ENCODE peak calls at places on chromosomes 11 and 22, in seven cellular contexts. One of them, this sample, is unnamed.
A peak's percentile ranks its signal among the peaks of the same experiment; 100 is the strongest.

GRCh38 chr22:27512283-27512761 is 289.2 kb downstream of the MN1 start:
- DNase-seq in SHP77: no peak
- DNase-seq in foreskin fibroblast: peak; percentile 91
- DNase-seq in cardiac fibroblast: peak; percentile 98
- DNase-seq in activated T-cell treated with anti-CD3 and anti-CD28 coated beads, Interleukin-2, amount 50 U/mL, for 72 hours: no peak
- DNase-seq in AG09309: peak; percentile 44
- DNase-seq in pancreas: peak; percentile 54
- DNase-seq in this sample: peak; percentile 90

GRCh38 chr22:47965896-47966295 is 1203.4 kb downstream of the TBC1D22A start:
- DNase-seq in AG09309: no peak
- DNase-seq in activated T-cell treated with anti-CD3 and anti-CD28 coated beads, Interleukin-2, amount 50 U/mL, for 72 hours: no peak
- DNase-seq in foreskin fibroblast: no peak
- DNase-seq in SHP77: no peak
- DNase-seq in pancreas: no peak
- DNase-seq in cardiac fibroblast: no peak
- DNase-seq in this sample: no peak

GRCh38 chr11:83583953-83584352 is 297.8 kb upstream of the CCDC90B start:
- DNase-seq in activated T-cell treated with anti-CD3 and anti-CD28 coated beads, Interleukin-2, amount 50 U/mL, for 72 hours: no peak
- DNase-seq in foreskin fibroblast: peak; percentile 73
- DNase-seq in pancreas: no peak
- DNase-seq in cardiac fibroblast: peak; percentile 76
- DNase-seq in SHP77: no peak
- DNase-seq in AG09309: peak; percentile 42
- DNase-seq in this sample: peak; percentile 27

GRCh38 chr11:1228183-1228821 is 5.4 kb downstream of the MUC5B start:
- DNase-seq in SHP77: no peak
- DNase-seq in AG09309: no peak
- DNase-seq in activated T-cell treated with anti-CD3 and anti-CD28 coated beads, Interleukin-2, amount 50 U/mL, for 72 hours: no peak
- DNase-seq in cardiac fibroblast: no peak
- DNase-seq in pancreas: no peak
- DNase-seq in foreskin fibroblast: no peak
- DNase-seq in this sample: no peak

GRCh38 chr11:114168691-114169090 is 109.2 kb downstream of the ZBTB16 start:
- DNase-seq in cardiac fibroblast: no peak
- DNase-seq in pancreas: no peak
- DNase-seq in foreskin fibroblast: no peak
- DNase-seq in AG09309: no peak
- DNase-seq in SHP77: no peak
- DNase-seq in activated T-cell treated with anti-CD3 and anti-CD28 coated beads, Interleukin-2, amount 50 U/mL, for 72 hours: no peak
- DNase-seq in this sample: no peak

GRCh38 chr11:40338062-40338461 is 1121.4 kb downstream of the LRRC4C start:
- DNase-seq in cardiac fibroblast: no peak
- DNase-seq in SHP77: no peak
- DNase-seq in AG09309: no peak
- DNase-seq in pancreas: no peak
- DNase-seq in activated T-cell treated with anti-CD3 and anti-CD28 coated beads, Interleukin-2, amount 50 U/mL, for 72 hours: no peak
- DNase-seq in foreskin fibroblast: no peak
- DNase-seq in this sample: no peak

GRCh38 chr11:121450424-121450823 is 1.7 kb upstream of the SORL1 start:
- DNase-seq in pancreas: no peak
- DNase-seq in activated T-cell treated with anti-CD3 and anti-CD28 coated beads, Interleukin-2, amount 50 U/mL, for 72 hours: no peak
- DNase-seq in foreskin fibroblast: no peak
- DNase-seq in cardiac fibroblast: no peak
- DNase-seq in AG09309: no peak
- DNase-seq in SHP77: no peak
- DNase-seq in this sample: no peak

GRCh38 chr22:32904044-32904443 is 102.5 kb downstream of the TIMP3 start:
- DNase-seq in cardiac fibroblast: peak; percentile 35
- DNase-seq in activated T-cell treated with anti-CD3 and anti-CD28 coated beads, Interleukin-2, amount 50 U/mL, for 72 hours: no peak
- DNase-seq in foreskin fibroblast: peak; percentile 32
- DNase-seq in SHP77: peak; percentile 3
- DNase-seq in AG09309: no peak
- DNase-seq in pancreas: peak; percentile 19
- DNase-seq in this sample: peak; percentile 45

GRCh38 chr11:119282495-119282894 is 34.4 kb downstream of the MCAM start:
- DNase-seq in cardiac fibroblast: no peak
- DNase-seq in activated T-cell treated with anti-CD3 and anti-CD28 coated beads, Interleukin-2, amount 50 U/mL, for 72 hours: no peak
- DNase-seq in AG09309: no peak
- DNase-seq in foreskin fibroblast: no peak
- DNase-seq in SHP77: no peak
- DNase-seq in pancreas: no peak
- DNase-seq in this sample: no peak

GRCh38 chr11:18706330-18707243 is 8.0 kb downstream of the TMEM86A start:
- DNase-seq in foreskin fibroblast: peak; percentile 53
- DNase-seq in SHP77: peak; percentile 46
- DNase-seq in AG09309: no peak
- DNase-seq in cardiac fibroblast: no peak
- DNase-seq in pancreas: peak; percentile 55
- DNase-seq in activated T-cell treated with anti-CD3 and anti-CD28 coated beads, Interleukin-2, amount 50 U/mL, for 72 hours: peak; percentile 46
- DNase-seq in this sample: no peak

GRCh38 chr11:75503531-75504099 is 22.1 kb downstream of the GDPD5 start:
- DNase-seq in foreskin fibroblast: no peak
- DNase-seq in activated T-cell treated with anti-CD3 and anti-CD28 coated beads, Interleukin-2, amount 50 U/mL, for 72 hours: no peak
- DNase-seq in pancreas: no peak
- DNase-seq in cardiac fibroblast: no peak
- DNase-seq in AG09309: no peak
- DNase-seq in SHP77: no peak
- DNase-seq in this sample: no peak

GRCh38 chr11:3094223-3094824 is 37.1 kb upstream of the CARS1 start:
- DNase-seq in activated T-cell treated with anti-CD3 and anti-CD28 coated beads, Interleukin-2, amount 50 U/mL, for 72 hours: no peak
- DNase-seq in SHP77: no peak
- DNase-seq in cardiac fibroblast: no peak
- DNase-seq in foreskin fibroblast: no peak
- DNase-seq in AG09309: no peak
- DNase-seq in pancreas: no peak
- DNase-seq in this sample: no peak

GRCh38 chr22:28172948-28173360 is 253.9 kb upstream of the PITPNB start:
- DNase-seq in activated T-cell treated with anti-CD3 and anti-CD28 coated beads, Interleukin-2, amount 50 U/mL, for 72 hours: no peak
- DNase-seq in AG09309: no peak
- DNase-seq in foreskin fibroblast: peak; percentile 4
- DNase-seq in cardiac fibroblast: no peak
- DNase-seq in pancreas: no peak
- DNase-seq in SHP77: peak; percentile 22
- DNase-seq in this sample: peak; percentile 4

GRCh38 chr11:64459016-64459415 is 100.1 kb downstream of the RPS6KA4 start:
- DNase-seq in cardiac fibroblast: peak; percentile 18
- DNase-seq in SHP77: no peak
- DNase-seq in activated T-cell treated with anti-CD3 and anti-CD28 coated beads, Interleukin-2, amount 50 U/mL, for 72 hours: no peak
- DNase-seq in pancreas: no peak
- DNase-seq in foreskin fibroblast: no peak
- DNase-seq in AG09309: no peak
- DNase-seq in this sample: no peak

GRCh38 chr11:6022954-6023353 is 7.6 kb downstream of the OR56A1 start:
- DNase-seq in cardiac fibroblast: peak; percentile 65
- DNase-seq in activated T-cell treated with anti-CD3 and anti-CD28 coated beads, Interleukin-2, amount 50 U/mL, for 72 hours: peak; percentile 23
- DNase-seq in SHP77: peak; percentile 1
- DNase-seq in foreskin fibroblast: peak; percentile 5
- DNase-seq in pancreas: peak; percentile 36
- DNase-seq in AG09309: peak; percentile 23
- DNase-seq in this sample: peak; percentile 61

This sample was measured in MCF 10A.